ENCODE peak calls at places on chromosomes 1 and 21, in nine cellular contexts. R is CD4-positive, CD25-positive, alpha-beta regulatory T cell; O is lower leg skin; B is fibroblast of pulmonary artery; Z is OCI-LY7; I is NB4; E is heart right ventricle; U is astrocyte of the cerebellum; P is HCT116. M is an unnamed sample.

GRCh38 chr21:34795152-34796141 is 126.7 kb downstream of the CLIC6 start:
- DNase-seq in R (no peak), Z (no peak), U (no peak), P (peak; percentile 61), I (no peak), O (no peak), E (no peak), B (peak; percentile 67), M (no peak)

GRCh38 chr1:179583869-179584268 is 7.8 kb upstream of the TDRD5 start:
- DNase-seq in Z (no peak), O (no peak), P (no peak), I (no peak), B (no peak), E (no peak), U (no peak), R (no peak), M (no peak)

GRCh38 chr1:211812584-211812983 is 18.0 kb downstream of the LPGAT1 start:
- DNase-seq in P (no peak), B (no peak), E (no peak), O (no peak), R (no peak), Z (no peak), U (no peak), I (no peak), M (no peak)

GRCh38 chr1:210598135-210598652 is 269.5 kb downstream of the HHAT start:
- DNase-seq in B (peak; percentile 71), I (peak; percentile 66), P (no peak), R (no peak), Z (no peak), E (peak; percentile 24), O (no peak), U (peak; percentile 73), M (no peak)

GRCh38 chr21:14740116-14740515 is 194.0 kb upstream of the SAMSN1 start:
- DNase-seq in Z (no peak), R (no peak), E (no peak), I (no peak), B (no peak), O (no peak), P (no peak), U (no peak), M (no peak)

GRCh38 chr1:210741564-210741963 is 392.4 kb downstream of the KCNH1 start:
- DNase-seq in B (no peak), U (no peak), O (no peak), Z (no peak), E (no peak), I (no peak), R (no peak), P (no peak), M (no peak)

GRCh38 chr1:155645648-155646047 is 35.6 kb downstream of the MSTO1 start:
- DNase-seq in O (no peak), B (peak; percentile 49), I (peak; percentile 16), Z (no peak), P (no peak), R (no peak), E (no peak), U (no peak), M (no peak)

GRCh38 chr1:226371049-226371694 is 36.7 kb downstream of the PARP1 start:
- DNase-seq in E (no peak), I (no peak), O (peak; percentile 43), R (no peak), P (no peak), B (no peak), Z (peak; percentile 79), U (no peak), M (no peak)

GRCh38 chr21:36229181-36229580 is 72.6 kb downstream of the DOP1B start:
- DNase-seq in U (no peak), O (no peak), I (no peak), R (no peak), Z (no peak), B (no peak), E (no peak), P (no peak), M (no peak)

GRCh38 chr1:7457811-7458210 is 313.3 kb upstream of the VAMP3 start:
- DNase-seq in E (no peak), R (no peak), I (no peak), U (no peak), P (no peak), B (no peak), O (no peak), Z (no peak), M (no peak)

GRCh38 chr1:66372522-66373071 is 161.4 kb upstream of the SGIP1 start:
- DNase-seq in R (no peak), I (no peak), E (no peak), P (no peak), U (no peak), O (no peak), Z (peak; percentile 33), B (no peak), M (peak; percentile 85)

GRCh38 chr1:41396084-41396483 is 34.9 kb downstream of the FOXO6 start:
- DNase-seq in R (no peak), U (no peak), E (no peak), I (no peak), P (no peak), Z (no peak), B (no peak), O (no peak), M (no peak)

GRCh38 chr1:235328271-235329138 is at the start of gene GGPS1:
- DNase-seq in I (peak; percentile 99), B (peak; percentile 100), O (peak; percentile 100), P (peak; percentile 100), Z (peak; percentile 100), U (peak; percentile 100), E (peak; percentile 98), R (peak; percentile 99), M (peak; percentile 100)

GRCh38 chr1:235327559-235328270 is at the start of gene ARID4B:
- DNase-seq in O (peak; percentile 97), B (no peak), U (no peak), P (no peak), E (peak; percentile 77), Z (no peak), I (no peak), R (no peak), M (no peak)

GRCh38 chr1:235331391-235331790 is 3.0 kb downstream of the GGPS1 start:
- DNase-seq in P (no peak), Z (no peak), R (no peak), E (no peak), I (peak; percentile 18), U (no peak), O (no peak), B (no peak), M (no peak)

GRCh38 chr1:235329139-235329808 is 904 bp downstream of the GGPS1 start:
- DNase-seq in E (no peak), U (peak; percentile 18), R (peak; percentile 79), O (peak; percentile 85), B (peak; percentile 46), Z (peak; percentile 84), P (no peak), I (peak; percentile 70), M (peak; percentile 85)

GRCh38 chr1:235330918-235331285 is 2.5 kb downstream of the GGPS1 start:
- DNase-seq in U (no peak), R (no peak), P (no peak), I (no peak), B (no peak), O (no peak), Z (no peak), E (no peak), M (no peak)
- H3K4me3 ChIP-seq in U (no peak overlapping the region), R (peak overlapping the region; percentile 93), P (peak overlapping the region; percentile 99), I (peak overlapping the region; percentile 94), B (peak overlapping the region; percentile 1), O (no peak overlapping the region), Z (peak overlapping the region; percentile 87), E (no peak overlapping the region), M (peak overlapping the region; percentile 50)

GRCh38 chr1:67735220-67735619 is 50.2 kb downstream of the GADD45A start:
- DNase-seq in B (peak; percentile 49), Z (no peak), P (no peak), U (no peak), E (no peak), O (no peak), I (no peak), R (no peak), M (no peak)

GRCh38 chr1:67737875-67738274 is 52.9 kb downstream of the GADD45A start:
- DNase-seq in R (no peak), U (no peak), Z (no peak), I (no peak), P (no peak), E (no peak), B (no peak), O (no peak), M (no peak)

GRCh38 chr1:67733741-67734690 is 49.0 kb downstream of the GADD45A start:
- DNase-seq in E (no peak), O (no peak), B (no peak), Z (peak; percentile 61), P (no peak), R (no peak), U (no peak), I (no peak), M (no peak)

GRCh38 chr1:67736750-67737149 is 51.7 kb downstream of the GADD45A start:
- DNase-seq in E (no peak), Z (no peak), B (no peak), U (no peak), I (no peak), P (no peak), O (no peak), R (no peak), M (no peak)

DNA sequence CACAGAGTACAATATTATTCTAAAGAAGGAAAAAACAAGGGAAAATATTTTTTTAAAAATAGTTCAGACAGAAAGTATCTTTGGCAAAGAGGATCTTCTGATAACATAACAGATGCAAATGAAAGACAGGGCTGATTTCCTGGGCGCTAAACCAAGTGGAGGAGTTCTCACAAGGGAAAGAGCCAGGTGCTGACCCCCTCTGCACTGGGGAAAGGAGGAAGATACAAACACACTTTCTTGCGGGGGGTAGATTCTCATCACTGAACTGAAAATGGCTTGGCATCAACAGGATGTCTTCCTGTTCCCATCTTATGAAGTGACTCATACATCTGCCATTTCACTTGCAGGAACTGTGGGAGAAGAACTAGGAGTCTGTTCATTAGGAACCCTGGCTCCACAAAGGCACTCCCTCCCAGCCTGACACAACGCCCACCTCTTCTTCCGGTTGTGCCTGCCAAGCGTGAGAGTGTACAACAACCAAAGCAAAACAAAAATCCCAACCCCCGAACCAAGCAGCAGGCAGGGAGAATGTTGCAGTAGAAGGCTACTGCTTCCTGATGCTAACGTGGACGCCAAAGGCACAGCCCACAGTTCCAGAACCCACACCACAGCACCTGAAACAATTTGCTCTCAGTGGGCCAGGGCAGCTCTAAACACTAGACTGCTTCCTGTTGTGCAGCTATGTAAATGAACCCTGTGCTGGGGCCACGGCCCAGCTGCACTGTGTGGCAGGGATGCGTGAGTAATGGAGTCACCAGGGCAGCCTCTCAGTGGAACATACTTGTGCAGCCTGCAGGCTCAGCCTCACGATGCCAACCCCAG is 51.0 kb downstream of the GADD45A start:
- DNase-seq in B (peak; percentile 98), E (peak; percentile 54), O (peak; percentile 95), P (peak; percentile 45), U (peak; percentile 88), I (no peak), R (peak; percentile 92), Z (peak; percentile 93), M (peak; percentile 89)
- H3K4me3 ChIP-seq in B (peak overlapping the region; percentile 20), E (peak overlapping the region; percentile 9), O (no peak overlapping the region), P (peak overlapping the region; percentile 49), U (peak overlapping the region; percentile 17), I (no peak overlapping the region), R (peak overlapping the region; percentile 83), Z (peak overlapping the region; percentile 67), M (peak overlapping the region; percentile 51)

GRCh38 chr1:112391603-112391940 is 4.4 kb upstream of the CTTNBP2NL start:
- DNase-seq in O (no peak), Z (no peak), U (no peak), I (no peak), R (no peak), E (no peak), P (no peak), B (no peak), M (no peak)
- H3K4me3 ChIP-seq in O (no peak overlapping the region), Z (no peak overlapping the region), U (peak overlapping the region; percentile 32), I (no peak overlapping the region), R (no peak overlapping the region), E (peak overlapping the region; percentile 24), P (peak overlapping the region; percentile 51), B (peak overlapping the region; percentile 51), M (peak overlapping the region; percentile 61)

GRCh38 chr1:180982424-180982823 is 40.2 kb downstream of the STX6 start:
- DNase-seq in Z (no peak), R (no peak), I (no peak), P (no peak), O (no peak), U (no peak), B (no peak), E (no peak), M (no peak)
- H3K4me3 ChIP-seq in Z (no peak overlapping the region), R (no peak overlapping the region), I (no peak overlapping the region), P (no peak overlapping the region), O (no peak overlapping the region), U (no peak overlapping the region), B (no peak overlapping the region), E (no peak overlapping the region), M (no peak overlapping the region)